ENCODE peak calls at places on chromosomes 5 and 9, in eight cellular contexts. U is PC-9, J is OCI-LY7, D is HCT116, A is PC-3, G is GM23248, V is MM.1S, P is Karpas-422. W is an unnamed sample. For H3K79me2 and H3K9me2, the result is how much of the 10 kb centered on the place peaks cover.

GRCh38 chr9:124075761-124076160 is 64.2 kb downstream of the LHX2 start:
- DNase-seq in U (no peak), J (no peak), D (no peak), A (no peak), G (no peak), V (no peak), P (no peak), W (no peak)

GRCh38 chr9:123657099-123657498 is 272.8 kb downstream of the DENND1A start:
- DNase-seq in U (no peak), J (no peak), D (no peak), A (no peak), G (no peak), V (no peak), P (no peak), W (no peak)

GRCh38 chr9:114000671-114001409 is 77.3 kb downstream of the AMBP start:
- DNase-seq in U (no peak), J (no peak), D (no peak), A (no peak), G (peak), V (no peak), P (no peak), W (no peak)

GRCh38 chr9:23858234-23858633 is 32.2 kb upstream of the ELAVL2 start:
- DNase-seq in U (no peak), J (no peak), D (no peak), A (no peak), G (no peak), V (no peak), P (no peak), W (no peak)

GRCh38 chr9:68974431-68974830 is 39.5 kb downstream of the PRKACG start:
- DNase-seq in U (no peak), J (no peak), D (no peak), A (no peak), G (no peak), V (no peak), P (no peak), W (no peak)

GRCh38 chr5:30050056-30050815 is 1143.2 kb upstream of the CDH6 start:
- DNase-seq in U (no peak), J (no peak), D (no peak), A (no peak), G (no peak), V (no peak), P (no peak), W (no peak)

GRCh38 chr5:43602818-43603534 is at the start of gene NNT:
- DNase-seq in U (peak), J (peak), D (no peak), A (peak), G (peak), V (peak), P (peak), W (peak)

GRCh38 chr9:68690088-68690487 is 15.0 kb upstream of the PIP5K1B start:
- DNase-seq in U (no peak), J (no peak), D (no peak), A (no peak), G (no peak), V (no peak), P (no peak), W (peak)

GRCh38 chr5:109901628-109901981 is 211.9 kb downstream of the MAN2A1 start:
- DNase-seq in U (no peak), J (no peak), D (no peak), A (peak), G (no peak), V (peak), P (no peak), W (no peak)

GRCh38 chr5:93874080-93874479 is 132.7 kb upstream of the POU5F2 start:
- DNase-seq in U (no peak), J (no peak), D (no peak), A (peak), G (peak), V (no peak), P (no peak), W (no peak)

GRCh38 chr9:133102190-133103021 is 18.6 kb downstream of the RALGDS start:
- DNase-seq in U (no peak), J (no peak), D (no peak), A (no peak), G (no peak), V (no peak), P (no peak), W (no peak)

GRCh38 chr5:135030691-135031145 is 3.3 kb downstream of the PITX1 start:
- DNase-seq in U (no peak), J (no peak), D (no peak), A (no peak), G (no peak), V (peak), P (no peak), W (no peak)

GRCh38 chr5:135062216-135063055 is 28.4 kb upstream of the PITX1 start:
- DNase-seq in U (no peak), J (no peak), D (no peak), A (no peak), G (no peak), V (no peak), P (no peak), W (no peak)

GRCh38 chr9:23120630-23121029 is 674.0 kb downstream of the DMRTA1 start:
- DNase-seq in U (no peak), J (no peak), D (no peak), A (no peak), G (no peak), V (no peak), P (no peak), W (no peak)

GRCh38 chr5:88683506-88684135 is 199.4 kb downstream of the MEF2C start:
- DNase-seq in U (no peak), J (no peak), D (no peak), A (peak), G (peak), V (peak), P (no peak), W (no peak)

GRCh38 chr9:128628471-128629048 is 28.1 kb downstream of the DYNC2I2 start:
- DNase-seq in U (no peak), J (no peak), D (no peak), A (no peak), G (peak), V (no peak), P (no peak), W (no peak)

GRCh38 chr5:66830636-66831035 is 234.4 kb downstream of the MAST4 start:
- DNase-seq in U (no peak), J (peak), D (no peak), A (peak), G (peak), V (peak), P (peak), W (no peak)

GRCh38 chr5:122701640-122702523 is 73.0 kb upstream of the SNX2 start:
- DNase-seq in U (no peak), J (peak), D (no peak), A (no peak), G (no peak), V (peak), P (peak), W (no peak)

GRCh38 chr9:18753904-18754303 is 279.1 kb downstream of the SAXO1 start:
- DNase-seq in U (no peak), J (no peak), D (no peak), A (no peak), G (no peak), V (no peak), P (no peak), W (no peak)

GRCh38 chr9:5429873-5430564 is 7.7 kb downstream of the PLGRKT start:
- DNase-seq in U (no peak), J (no peak), D (no peak), A (no peak), G (no peak), V (no peak), P (no peak), W (no peak)

GRCh38 chr9:93156475-93157008 is 22.5 kb upstream of the NINJ1 start:
- DNase-seq in U (no peak), J (no peak), D (no peak), A (no peak), G (no peak), V (no peak), P (no peak), W (no peak)

GRCh38 chr5:115535479-115536035 is 9.0 kb downstream of the FEM1C start:
- DNase-seq in U (no peak), J (no peak), D (no peak), A (no peak), G (no peak), V (no peak), P (no peak), W (no peak)
- H3K79me2 ChIP-seq in U (half or more), J (half or more), D (half or more), A (half or more), G (half or more), V (half or more), P (half or more), W (half or more)

DNA sequence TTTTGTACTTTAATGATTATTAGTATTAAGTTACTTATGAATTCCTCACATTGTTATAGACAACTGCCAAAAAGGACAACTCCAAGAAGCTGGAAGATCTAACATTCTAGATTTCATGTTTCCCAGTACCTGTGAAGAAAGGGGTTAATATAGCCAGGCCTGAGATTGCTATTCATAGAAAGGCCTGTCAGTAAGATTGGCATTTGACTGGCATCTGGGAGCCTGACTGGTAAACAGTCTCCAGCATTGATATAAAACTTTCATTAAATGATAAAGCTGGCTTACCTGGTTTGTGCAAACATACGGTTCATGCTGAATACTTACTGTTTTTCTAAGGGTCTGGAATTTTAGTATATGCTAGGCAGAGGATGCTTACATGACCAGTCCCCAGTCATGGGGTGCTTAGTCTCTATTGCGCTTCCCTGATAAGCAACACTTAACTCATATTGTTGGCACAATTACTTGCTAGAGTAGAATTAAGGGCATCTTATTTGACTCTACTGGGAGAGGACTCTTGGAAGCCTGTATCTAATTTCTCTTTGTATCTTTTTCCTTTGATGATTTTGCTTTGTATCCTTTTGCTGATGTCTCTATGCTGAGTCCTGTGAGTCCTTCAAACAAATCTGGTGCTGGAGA is 340.4 kb upstream of the SEMA6A start:
- DNase-seq in U (no peak), J (no peak), D (no peak), A (no peak), G (no peak), V (no peak), P (no peak), W (no peak)
- H3K9me2 ChIP-seq in U (under half), J (under half), D (under half), A (under half), G (under half), V (under half), P (under half), W (under half)

GRCh38 chr9:77832647-77833046 is 184.5 kb upstream of the GNA14 start:
- DNase-seq in U (no peak), J (no peak), D (no peak), A (no peak), G (no peak), V (no peak), P (no peak), W (no peak)

GRCh38 chr9:77830618-77831285 is 182.6 kb upstream of the GNA14 start:
- DNase-seq in U (no peak), J (no peak), D (no peak), A (no peak), G (peak), V (no peak), P (no peak), W (no peak)

GRCh38 chr9:77826621-77827020 is 178.5 kb upstream of the GNA14 start:
- DNase-seq in U (no peak), J (no peak), D (no peak), A (peak), G (no peak), V (no peak), P (no peak), W (no peak)

GRCh38 chr9:77827104-77827784 is 179.1 kb upstream of the GNA14 start:
- DNase-seq in U (no peak), J (no peak), D (no peak), A (no peak), G (no peak), V (peak), P (peak), W (no peak)

DNA sequence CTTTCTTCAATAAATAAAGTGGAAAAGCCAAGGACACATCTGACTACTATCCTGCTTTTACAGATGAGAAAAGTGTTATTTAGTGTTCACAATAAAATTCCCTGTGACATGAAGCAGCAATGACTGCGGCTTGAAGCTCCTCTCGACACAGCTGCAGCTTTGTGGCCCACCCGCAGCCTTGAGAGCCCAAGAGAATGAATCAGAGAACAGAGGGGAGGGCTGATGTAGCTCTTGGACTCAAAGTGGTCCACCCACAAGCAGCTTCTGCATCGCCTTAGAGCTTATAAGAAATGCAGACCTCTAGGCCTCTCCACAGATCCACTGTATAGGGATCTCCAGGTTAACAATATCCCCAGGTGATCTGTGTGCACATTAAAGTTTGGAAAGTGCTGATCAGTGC is 181.3 kb upstream of the GNA14 start:
- DNase-seq in U (no peak), J (no peak), D (no peak), A (no peak), G (no peak), V (no peak), P (no peak), W (no peak)
- H3K79me2 ChIP-seq in U (under half), J (under half), D (under half), A (under half), G (half or more), V (under half), P (under half), W (half or more)

GRCh38 chr5:107365355-107366109 is 305.2 kb downstream of the EFNA5 start:
- DNase-seq in U (no peak), J (peak), D (no peak), A (peak), G (no peak), V (no peak), P (no peak), W (no peak)

GRCh38 chr5:107359033-107359915 is 311.5 kb downstream of the EFNA5 start:
- DNase-seq in U (no peak), J (peak), D (no peak), A (peak), G (peak), V (no peak), P (no peak), W (no peak)

GRCh38 chr5:107361945-107362344 is 308.8 kb downstream of the EFNA5 start:
- DNase-seq in U (no peak), J (no peak), D (no peak), A (peak), G (peak), V (no peak), P (no peak), W (peak)

GRCh38 chr5:107364443-107365096 is 306.2 kb downstream of the EFNA5 start:
- DNase-seq in U (no peak), J (no peak), D (no peak), A (no peak), G (no peak), V (no peak), P (no peak), W (no peak)

GRCh38 chr5:107359916-107360234 is 310.9 kb downstream of the EFNA5 start:
- DNase-seq in U (no peak), J (peak), D (no peak), A (no peak), G (no peak), V (no peak), P (no peak), W (no peak)
- H3K9me2 ChIP-seq in U (under half), J (under half), D (under half), A (under half), G (under half), V (under half), P (under half), W (under half)

DNA sequence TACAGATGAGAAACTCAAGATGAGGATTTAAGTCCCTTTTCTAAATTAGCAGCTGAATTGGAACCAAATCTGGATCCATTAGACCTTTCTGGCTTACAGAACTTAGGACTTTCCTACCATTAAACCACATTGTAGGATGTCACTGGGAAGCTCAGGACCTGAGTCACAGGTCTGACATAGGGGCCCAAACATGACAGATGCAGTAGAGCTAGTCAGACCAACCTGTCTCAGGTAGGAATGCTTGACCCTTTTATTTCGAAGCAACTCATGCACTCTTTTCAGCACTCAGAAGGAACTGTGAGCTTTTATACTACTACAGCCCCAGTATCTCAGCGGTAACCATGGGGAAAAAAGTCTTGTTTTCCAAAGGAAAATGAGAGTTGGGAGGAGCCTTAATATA is 2.5 kb downstream of the RAB24 start:
- DNase-seq in U (peak), J (no peak), D (no peak), A (peak), G (no peak), V (no peak), P (no peak), W (no peak)
- H3K79me2 ChIP-seq in U (under half), J (under half), D (under half), A (under half), G (under half), V (half or more), P (under half), W (under half)

DNA sequence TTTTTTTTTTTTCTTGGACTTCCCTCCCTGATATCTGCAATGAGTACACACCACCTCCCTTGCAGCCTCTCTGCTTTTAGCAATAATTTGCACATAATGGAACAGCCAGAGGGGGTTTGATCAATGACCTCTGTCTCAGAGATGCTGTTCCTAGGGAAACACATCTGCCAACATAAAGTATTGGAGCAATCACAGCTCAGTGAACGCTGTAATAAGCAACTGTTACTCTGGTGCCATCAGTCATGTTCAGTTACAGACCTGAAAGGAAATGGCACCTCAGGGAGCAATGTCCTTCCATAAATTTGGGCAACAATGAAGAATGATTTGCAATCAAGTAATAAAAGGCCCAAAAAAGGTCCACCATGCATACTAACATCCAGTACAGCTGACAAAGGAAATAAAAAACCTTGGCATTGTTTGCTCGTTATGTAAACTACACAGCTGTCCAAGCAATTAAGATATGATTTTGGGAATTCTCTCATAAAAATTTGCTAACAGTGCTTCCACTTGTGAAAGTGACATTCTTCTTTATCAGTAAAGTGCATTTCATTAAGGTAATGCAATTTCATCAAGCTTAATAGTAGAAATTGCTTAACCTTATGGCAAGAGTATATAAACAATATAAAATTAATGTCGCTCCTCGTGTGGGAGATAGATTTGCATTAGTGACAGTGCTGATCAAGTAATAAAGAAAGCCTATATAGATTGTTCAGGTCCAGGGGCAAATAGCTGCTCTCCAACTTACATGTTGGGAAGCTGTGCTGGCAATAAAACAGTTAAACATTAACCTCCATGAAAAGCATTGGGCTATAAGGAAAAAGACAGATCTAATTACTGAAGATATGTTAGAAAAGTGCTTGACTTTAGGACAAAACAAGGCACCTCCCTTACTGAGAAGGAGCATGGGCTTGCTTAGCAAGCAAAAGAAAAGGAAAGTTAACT is 167.7 kb downstream of the RASEF start:
- DNase-seq in U (no peak), J (no peak), D (no peak), A (no peak), G (no peak), V (no peak), P (no peak), W (peak)
- H3K9me2 ChIP-seq in U (under half), J (under half), D (under half), A (under half), G (under half), V (under half), P (under half), W (under half)

GRCh38 chr9:78003730-78004129 is 27.9 kb downstream of the GNAQ start:
- DNase-seq in U (no peak), J (no peak), D (no peak), A (no peak), G (no peak), V (no peak), P (no peak), W (no peak)
- H3K79me2 ChIP-seq in U (half or more), J (under half), D (under half), A (under half), G (half or more), V (under half), P (under half), W (half or more)

DNA sequence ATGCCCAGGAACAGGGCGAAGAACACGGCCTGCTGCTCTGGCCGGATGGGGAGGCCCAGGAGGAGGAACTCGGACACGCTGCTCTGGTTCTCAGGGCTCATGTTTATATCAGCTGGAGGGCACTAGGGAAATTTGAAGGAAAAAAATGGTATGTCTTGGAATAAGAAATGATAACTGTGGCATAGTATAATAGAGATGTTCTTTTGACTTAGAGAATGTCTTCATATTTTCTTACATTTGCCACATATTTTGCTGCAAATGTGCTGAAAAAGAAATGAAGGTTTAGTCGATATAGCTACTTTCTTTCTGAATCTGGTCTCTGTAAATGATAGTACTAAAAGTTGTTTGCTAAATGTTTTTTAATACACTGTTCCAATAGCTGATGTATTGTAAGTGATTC is at the start of gene OR1J1:
- DNase-seq in U (no peak), J (no peak), D (no peak), A (no peak), G (no peak), V (no peak), P (no peak), W (no peak)
- H3K9me2 ChIP-seq in U (under half), J (under half), D (under half), A (under half), G (under half), V (under half), P (under half), W (under half)

GRCh38 chr5:150104550-150104870 is 18.2 kb upstream of the CSF1R start:
- DNase-seq in U (no peak), J (no peak), D (no peak), A (no peak), G (no peak), V (no peak), P (no peak), W (no peak)

GRCh38 chr5:150105898-150106615 is 19.7 kb upstream of the CSF1R start:
- DNase-seq in U (no peak), J (no peak), D (no peak), A (no peak), G (no peak), V (no peak), P (no peak), W (no peak)

GRCh38 chr5:150103678-150104549 is 17.6 kb upstream of the CSF1R start:
- DNase-seq in U (no peak), J (no peak), D (no peak), A (no peak), G (no peak), V (no peak), P (no peak), W (peak)

GRCh38 chr5:150097152-150097551 is 10.8 kb upstream of the CSF1R start:
- DNase-seq in U (no peak), J (no peak), D (no peak), A (no peak), G (no peak), V (no peak), P (no peak), W (no peak)

GRCh38 chr5:150101019-150101418 is 14.7 kb upstream of the CSF1R start:
- DNase-seq in U (no peak), J (no peak), D (no peak), A (no peak), G (no peak), V (no peak), P (no peak), W (no peak)
- H3K79me2 ChIP-seq in U (under half), J (under half), D (under half), A (under half), G (under half), V (under half), P (under half), W (under half)

W was measured in hepatocyte.